ENCODE peak calls at places on chromosome 17, in nine cellular contexts. A is ovary, T is IMR-90, B is esophagus squamous epithelium, Y is H54, V is K562, U is erythroblast, R is GM12891, Z is HCT116. C is an unnamed sample.

GRCh38 chr17:62681939-62682381 is 54.5 kb downstream of the MRC2 start:
- DNase-seq in A (no peak), B (no peak), Z (no peak), Y (no peak), R (no peak), U (no peak), V (no peak), T (no peak), C (peak; percentile 59)

GRCh38 chr17:72183194-72183685 is 62.4 kb downstream of the SOX9 start:
- DNase-seq in R (no peak), B (no peak), V (no peak), T (no peak), Y (no peak), U (no peak), A (no peak), Z (no peak), C (no peak)

GRCh38 chr17:40615295-40615988 is 32.2 kb downstream of the SMARCE1 start:
- DNase-seq in R (no peak), U (peak; percentile 24), V (peak; percentile 75), Y (peak; percentile 49), A (peak; percentile 59), B (no peak), Z (peak; percentile 69), T (peak; percentile 47), C (no peak)

GRCh38 chr17:9206160-9206988 is 185.1 kb downstream of the NTN1 start:
- DNase-seq in B (no peak), T (no peak), R (no peak), U (no peak), Y (no peak), V (no peak), A (no peak), Z (no peak), C (peak; percentile 42)

GRCh38 chr17:62965149-62965648 is 836 bp upstream of the TANC2 start:
- DNase-seq in U (no peak), V (no peak), B (no peak), T (peak; percentile 52), Y (no peak), R (no peak), Z (no peak), A (no peak), C (no peak)

GRCh38 chr17:64747938-64748540 is 85.9 kb upstream of the SMURF2 start:
- DNase-seq in A (no peak), V (no peak), R (no peak), Y (no peak), U (no peak), T (peak; percentile 83), Z (no peak), B (no peak), C (no peak)

GRCh38 chr17:49209061-49209571 is 1.3 kb downstream of the GNGT2 start:
- DNase-seq in Z (no peak), A (no peak), B (no peak), U (no peak), V (no peak), R (no peak), Y (peak; percentile 70), T (no peak), C (no peak)

GRCh38 chr17:83121921-83122820 is 42.8 kb downstream of the METRNL start:
- DNase-seq in V (no peak), A (no peak), T (no peak), Y (no peak), U (no peak), Z (no peak), B (no peak), R (no peak), C (peak; percentile 68)

GRCh38 chr17:41633498-41634197 is 9.3 kb upstream of the KRT17 start:
- DNase-seq in Y (no peak), Z (no peak), B (no peak), A (no peak), R (no peak), V (no peak), U (peak; percentile 43), T (no peak), C (no peak)

GRCh38 chr17:67200727-67201301 is 44.2 kb downstream of the HELZ start:
- DNase-seq in B (no peak), Y (peak; percentile 30), Z (peak; percentile 18), R (no peak), U (peak; percentile 23), V (peak; percentile 19), T (no peak), A (no peak), C (no peak)

GRCh38 chr17:38418693-38419507 is 9.4 kb upstream of the ARHGAP23 start:
- DNase-seq in R (no peak), A (no peak), Z (no peak), Y (no peak), B (no peak), V (no peak), U (no peak), T (no peak), C (no peak)

GRCh38 chr17:81102869-81103268 is 62.4 kb upstream of the PVALEF start:
- DNase-seq in U (no peak), V (no peak), R (no peak), Z (no peak), Y (no peak), A (no peak), B (no peak), T (no peak), C (no peak)

GRCh38 chr17:81579821-81580321 is 27.7 kb upstream of the FAAP100 start:
- DNase-seq in U (peak; percentile 43), B (no peak), A (no peak), V (peak; percentile 65), T (peak; percentile 79), Z (no peak), Y (peak; percentile 82), R (no peak), C (no peak)

GRCh38 chr17:43780135-43780534 is at the start of gene CFAP97D1:
- DNase-seq in Y (no peak), V (no peak), A (no peak), T (no peak), B (no peak), Z (no peak), R (no peak), U (no peak), C (peak; percentile 40)

GRCh38 chr17:43779145-43780125 is 658 bp upstream of the DUSP3 start:
- DNase-seq in T (peak; percentile 25), B (no peak), R (no peak), U (no peak), A (no peak), V (no peak), Z (peak; percentile 34), Y (no peak), C (peak; percentile 77)

GRCh38 chr17:43782903-43783462 is 2.7 kb downstream of the CFAP97D1 start:
- DNase-seq in Y (no peak), A (no peak), V (no peak), U (no peak), T (no peak), Z (no peak), R (no peak), B (no peak), C (no peak)

GRCh38 chr17:43774304-43775250 is 4.2 kb downstream of the DUSP3 start:
- DNase-seq in V (no peak), T (no peak), Z (no peak), B (no peak), Y (no peak), R (no peak), A (no peak), U (no peak), C (peak; percentile 58)

DNA sequence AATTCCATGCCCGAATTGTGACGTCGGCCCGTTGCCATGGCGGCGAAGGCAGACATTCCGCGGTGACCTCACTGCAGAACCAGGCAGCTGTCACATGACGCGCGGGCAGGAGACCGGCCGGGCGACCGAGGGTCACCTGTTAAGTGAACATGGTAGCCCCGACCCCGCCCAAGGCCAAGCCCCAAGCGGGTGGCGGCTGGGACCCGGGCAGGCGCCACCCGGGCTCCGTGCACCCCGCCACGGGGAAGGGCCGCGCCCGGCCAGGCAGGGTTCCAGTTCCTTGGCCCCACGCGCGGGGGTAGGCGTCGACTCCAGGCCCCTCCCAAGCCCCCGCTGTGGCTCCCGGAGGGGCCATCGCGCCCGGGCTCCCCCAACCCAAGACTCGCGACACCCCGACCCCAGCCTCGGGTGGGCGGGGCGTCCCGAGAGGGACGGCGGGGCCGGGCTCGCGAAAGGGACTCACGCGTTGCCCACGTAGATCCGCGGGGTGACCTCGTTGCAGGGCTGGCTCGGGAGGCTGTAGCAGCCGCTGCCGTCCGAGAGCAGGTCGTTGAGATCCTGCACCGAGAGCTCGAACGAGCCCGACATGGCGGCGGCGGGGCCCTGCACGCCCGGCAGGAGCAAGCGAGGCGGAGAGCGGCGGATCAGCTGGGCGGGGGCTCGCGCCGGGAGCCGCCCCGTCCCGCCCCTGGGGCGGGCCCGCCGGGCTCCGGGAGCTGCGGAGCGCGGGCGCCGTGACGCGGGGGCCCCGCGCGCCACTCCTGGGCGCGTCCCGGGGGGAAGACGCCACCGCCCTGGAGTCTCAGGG is at the start of gene DUSP3:
- DNase-seq in Z (peak; percentile 81), A (peak; percentile 94), T (peak; percentile 91), B (peak; percentile 39), U (peak; percentile 78), V (peak; percentile 80), Y (peak; percentile 88), R (peak; percentile 92), C (peak; percentile 95)
- TF ChIP-seq POLR2A in Z (peak; percentile 63), A (peak; percentile 79), T (peak; percentile 89), B (peak; percentile 65), U (peak; percentile 48), V (peak; percentile 80), Y (peak; percentile 89), R (peak; percentile 47), C (peak; percentile 16)

GRCh38 chr17:51046527-51047384 is 73.9 kb downstream of the SPAG9 start:
- DNase-seq in V (peak; percentile 18), Z (no peak), A (peak; percentile 72), R (no peak), T (peak; percentile 87), B (no peak), Y (peak; percentile 28), U (peak; percentile 46), C (no peak)
- TF ChIP-seq POLR2A in V (no peak), Z (no peak), A (no peak), R (no peak), T (no peak), B (no peak), Y (no peak), U (no peak), C (no peak)

GRCh38 chr17:2253768-2254406 is 49.7 kb downstream of the SMG6 start:
- DNase-seq in A (no peak), R (peak; percentile 57), B (no peak), V (no peak), T (no peak), Y (no peak), U (no peak), Z (no peak), C (no peak)
- TF ChIP-seq POLR2A in A (no peak), R (no peak), B (no peak), V (no peak), T (no peak), Y (no peak), U (no peak), Z (no peak), C (no peak)

DNA sequence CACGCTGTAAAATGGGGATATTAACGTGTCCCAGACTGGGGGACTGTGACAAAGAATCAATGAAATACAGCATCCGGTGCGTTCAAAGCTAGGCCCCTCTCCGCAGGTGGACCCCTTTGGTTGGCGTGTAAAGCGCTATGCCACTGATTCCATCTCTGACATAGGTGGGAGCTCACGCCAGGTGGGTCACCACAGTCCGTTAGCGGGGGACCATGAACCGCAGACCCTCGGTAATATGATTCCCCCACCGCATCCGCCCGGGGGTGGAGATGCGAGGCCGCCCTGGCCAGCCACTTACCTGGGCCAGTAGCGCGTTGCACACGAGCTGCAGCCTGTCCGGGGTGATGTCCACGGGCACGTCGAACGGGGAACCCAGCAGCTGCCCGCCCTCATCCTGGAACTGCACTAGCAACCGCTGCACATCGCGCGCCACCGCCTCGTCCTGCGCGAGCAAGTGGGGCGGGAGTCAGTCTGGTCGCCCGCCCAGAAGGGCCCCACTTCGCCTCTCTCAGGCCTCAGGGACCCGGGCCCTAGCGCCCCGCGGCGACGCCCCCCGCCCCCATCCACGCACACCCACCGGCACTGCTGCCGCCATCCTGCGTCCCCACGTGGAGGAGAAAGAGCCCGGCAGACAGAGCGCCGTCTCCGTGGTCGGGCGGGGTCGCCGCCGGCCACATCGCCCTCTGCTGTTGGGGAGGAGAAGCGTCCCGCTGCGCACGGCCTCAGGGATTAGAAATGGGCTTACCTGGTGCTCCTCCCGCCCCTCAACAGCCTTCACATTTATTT is at the start of gene NLE1:
- DNase-seq in U (peak; percentile 90), A (peak; percentile 86), V (peak; percentile 90), B (no peak), Z (peak; percentile 71), Y (peak; percentile 87), T (peak; percentile 74), R (peak; percentile 88), C (peak; percentile 97)
- TF ChIP-seq POLR2A in U (peak; percentile 38), A (no peak), V (peak; percentile 84), B (no peak), Z (no peak), Y (peak; percentile 79), T (peak; percentile 40), R (no peak), C (no peak)